ENCODE peak calls at places on chromosomes 7 and 10, in four cellular contexts. L, D, X and Z are unnamed samples.

GRCh38 chr7:107622429-107622828 is 38.2 kb upstream of the SLC26A4 start:
- DNase-seq in X (no peak), D (no peak), L (no peak), Z (no peak)

GRCh38 chr7:1591396-1591795 is 21.6 kb upstream of the PSMG3 start:
- DNase-seq in L (no peak), D (no peak), X (no peak), Z (no peak)

GRCh38 chr10:1404236-1404952 is 332.9 kb downstream of the ADARB2 start:
- DNase-seq in X (no peak), L (no peak), D (no peak), Z (no peak)

GRCh38 chr10:67815571-67816059 is 22.4 kb downstream of the DNAJC12 start:
- DNase-seq in X (no peak), D (no peak), L (no peak), Z (no peak)

GRCh38 chr7:102457352-102457924 is 7.2 kb downstream of the ALKBH4 start:
- DNase-seq in L (no peak), D (no peak), X (no peak), Z (no peak)

GRCh38 chr7:132422502-132423101 is 153.7 kb downstream of the PLXNA4 start:
- DNase-seq in D (no peak), X (no peak), L (no peak), Z (no peak)

GRCh38 chr7:21911341-21911875 is 34.3 kb downstream of the CDCA7L start:
- DNase-seq in L (no peak), X (no peak), D (no peak), Z (no peak)

GRCh38 chr7:129993275-129993674 is 40.5 kb upstream of the UBE2H start:
- DNase-seq in L (no peak), D (no peak), X (no peak), Z (peak)

GRCh38 chr7:131190581-131190980 is 137.1 kb upstream of the MKLN1 start:
- DNase-seq in L (no peak), D (no peak), X (no peak), Z (no peak)

GRCh38 chr10:24196426-24197039 is 12.4 kb upstream of the KIAA1217 start:
- DNase-seq in L (no peak), X (peak), D (peak), Z (peak)

GRCh38 chr7:123811056-123811455 is 33.9 kb upstream of the HYAL4 start:
- DNase-seq in L (no peak), X (no peak), D (no peak), Z (no peak)

GRCh38 chr10:104260775-104261115 is 6.1 kb downstream of the GSTO1 start:
- DNase-seq in X (no peak), L (no peak), D (no peak), Z (no peak)

GRCh38 chr10:7264313-7264741 is 146.5 kb downstream of the SFMBT2 start:
- DNase-seq in X (no peak), L (no peak), D (no peak), Z (no peak)

GRCh38 chr7:131861620-131862346 is 305.4 kb upstream of the PODXL start:
- DNase-seq in D (no peak), L (no peak), X (no peak), Z (no peak)

GRCh38 chr7:152076324-152076821 is 50.9 kb downstream of the GALNT11 start:
- DNase-seq in L (no peak), D (no peak), X (peak), Z (peak)

GRCh38 chr10:98815039-98815660 is 368.4 kb upstream of the HPS1 start:
- DNase-seq in D (no peak), X (no peak), L (no peak), Z (no peak)

GRCh38 chr7:151850484-151851159 is 26.3 kb downstream of the PRKAG2 start:
- DNase-seq in L (no peak), X (no peak), D (no peak), Z (no peak)

DNA sequence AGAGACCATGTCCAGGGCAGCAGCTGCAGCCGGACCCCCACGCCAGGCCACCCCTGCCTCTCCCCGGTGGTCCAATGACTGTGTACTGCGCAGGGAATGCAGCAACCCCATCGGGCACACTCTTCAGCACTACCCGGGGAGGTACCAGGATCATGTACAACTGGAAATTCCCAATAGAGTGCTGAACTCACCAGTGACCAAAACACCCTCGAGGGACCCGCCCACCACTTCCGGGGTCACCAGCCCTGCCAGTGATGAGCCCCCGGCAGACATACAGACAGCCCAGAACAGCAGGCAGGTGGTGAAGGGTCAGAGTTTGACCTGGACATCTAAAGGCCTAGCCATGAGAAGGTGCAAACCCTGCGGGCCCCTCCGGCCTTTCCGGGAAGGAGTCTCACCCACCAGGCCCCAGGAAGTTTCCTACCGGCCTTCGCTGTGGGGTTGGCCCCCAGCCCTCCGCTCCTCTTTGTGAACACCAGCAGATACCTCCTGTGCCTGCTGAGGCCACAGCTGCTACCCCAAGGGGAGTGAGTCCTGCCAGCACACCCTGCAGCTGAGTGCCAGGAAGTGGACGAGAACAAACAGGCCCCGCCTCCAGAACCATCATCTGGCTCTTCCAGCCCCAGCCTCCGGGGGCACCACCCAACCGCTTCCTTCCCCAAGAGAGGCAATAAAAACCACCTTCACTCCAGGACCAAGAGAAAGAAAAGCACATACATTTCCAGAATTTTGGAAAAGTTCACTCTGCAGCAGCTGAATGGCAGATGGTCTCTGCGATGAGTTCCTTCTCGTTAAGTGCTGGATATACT is 5.0 kb upstream of the ANKRD61 start:
- DNase-seq in X (no peak), D (peak), L (peak), Z (peak)
- TF ChIP-seq JUND in X (no peak), D (no peak), L (no peak), Z (no peak)

GRCh38 chr10:79446451-79447020 is 1.1 kb upstream of the ZCCHC24 start:
- DNase-seq in D (no peak), X (no peak), L (no peak), Z (peak)

GRCh38 chr10:79445708-79446450 is 455 bp upstream of the ZCCHC24 start:
- DNase-seq in D (peak), L (peak), X (peak), Z (peak)

GRCh38 chr10:79444243-79445119 is 943 bp downstream of the ZCCHC24 start:
- DNase-seq in X (no peak), L (no peak), D (no peak), Z (peak)

GRCh38 chr10:79443338-79444242 is 1.8 kb downstream of the ZCCHC24 start:
- DNase-seq in X (no peak), L (no peak), D (no peak), Z (no peak)

DNA sequence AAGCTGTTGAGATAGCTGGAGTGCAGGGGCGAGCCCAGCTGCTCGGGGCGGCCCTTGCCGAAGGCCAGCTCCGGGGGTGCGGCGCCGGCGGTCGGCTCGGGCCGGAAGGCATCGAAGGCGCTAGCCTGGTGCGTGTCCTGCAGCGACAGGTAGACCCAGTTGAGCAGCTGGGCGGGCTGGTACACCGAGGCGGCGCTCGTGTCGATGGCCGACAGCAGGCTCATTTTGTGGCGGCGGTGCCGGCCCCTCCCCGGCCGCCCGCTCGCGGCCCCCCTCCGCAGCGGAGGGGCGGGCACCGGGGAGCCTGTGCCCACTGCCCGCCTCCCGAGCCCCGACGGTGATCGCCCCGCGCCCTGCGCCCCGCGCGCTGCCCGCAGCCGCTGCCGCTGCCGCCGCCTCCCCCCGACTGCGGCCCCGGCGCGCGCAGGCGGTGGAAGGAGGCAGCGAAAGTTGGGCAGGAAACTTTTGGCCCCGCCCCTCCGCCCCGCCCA is at the start of gene ZCCHC24:
- DNase-seq in D (no peak), L (no peak), X (peak), Z (peak)
- TF ChIP-seq JUND in D (no peak), L (no peak), X (no peak), Z (no peak)

DNA sequence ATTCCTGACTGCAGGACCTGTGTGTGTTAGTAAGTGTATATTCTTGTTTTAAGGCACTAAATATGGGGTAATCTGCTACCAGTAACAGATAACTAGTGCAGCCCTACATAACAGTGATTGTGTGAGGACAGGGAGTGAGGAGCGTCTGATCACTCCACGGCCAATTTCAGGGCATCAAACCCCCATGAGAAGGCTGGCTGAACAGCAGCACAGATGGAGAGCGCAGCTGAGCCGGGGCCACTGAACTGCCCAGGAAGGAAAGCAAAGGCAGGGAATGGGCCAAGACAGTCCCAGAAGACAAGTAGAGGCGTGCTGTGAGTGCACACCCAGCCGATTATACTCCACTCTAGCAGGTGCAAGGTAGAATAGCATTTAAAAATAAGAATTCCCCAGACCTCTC is 157.1 kb upstream of the CHST15 start:
- DNase-seq in L (no peak), X (no peak), D (no peak), Z (no peak)
- TF ChIP-seq JUND in L (no peak), X (no peak), D (no peak), Z (no peak)

GRCh38 chr10:97686962-97687784 is at the start of gene AVPI1:
- DNase-seq in L (peak), D (peak), X (peak), Z (peak)

GRCh38 chr10:97686301-97686961 is 610 bp downstream of the AVPI1 start:
- DNase-seq in D (no peak), L (no peak), X (no peak), Z (no peak)

GRCh38 chr10:97687785-97688781 is 1.0 kb upstream of the AVPI1 start:
- DNase-seq in D (no peak), X (no peak), L (no peak), Z (no peak)

GRCh38 chr10:97690138-97690537 is 3.1 kb upstream of the AVPI1 start:
- DNase-seq in L (no peak), D (no peak), X (no peak), Z (no peak)

GRCh38 chr10:97689637-97690036 is 2.6 kb upstream of the AVPI1 start:
- DNase-seq in L (no peak), D (no peak), X (peak), Z (no peak)
- TF ChIP-seq JUND in L (no peak), D (no peak), X (no peak), Z (no peak)

GRCh38 chr7:95686109-95686508 is 86.2 kb upstream of the DYNC1I1 start:
- DNase-seq in L (no peak), D (no peak), X (peak), Z (no peak)

GRCh38 chr7:95682913-95683312 is 86.6 kb upstream of the PDK4 start:
- DNase-seq in X (no peak), D (no peak), L (no peak), Z (no peak)

GRCh38 chr7:95684505-95684904 is 87.8 kb upstream of the DYNC1I1 start:
- DNase-seq in L (no peak), X (no peak), D (no peak), Z (no peak)

GRCh38 chr7:95687759-95688343 is 84.5 kb upstream of the DYNC1I1 start:
- DNase-seq in D (no peak), L (no peak), X (peak), Z (no peak)

GRCh38 chr7:95684037-95684436 is 87.7 kb upstream of the PDK4 start:
- DNase-seq in D (no peak), L (no peak), X (peak), Z (no peak)
- TF ChIP-seq JUND in D (no peak), L (no peak), X (no peak), Z (no peak)

GRCh38 chr7:23210502-23210901 is 28.7 kb downstream of the NUP42 start:
- DNase-seq in X (no peak), L (no peak), D (no peak), Z (no peak)
- TF ChIP-seq JUND in X (no peak), L (no peak), D (no peak), Z (no peak)

DNA sequence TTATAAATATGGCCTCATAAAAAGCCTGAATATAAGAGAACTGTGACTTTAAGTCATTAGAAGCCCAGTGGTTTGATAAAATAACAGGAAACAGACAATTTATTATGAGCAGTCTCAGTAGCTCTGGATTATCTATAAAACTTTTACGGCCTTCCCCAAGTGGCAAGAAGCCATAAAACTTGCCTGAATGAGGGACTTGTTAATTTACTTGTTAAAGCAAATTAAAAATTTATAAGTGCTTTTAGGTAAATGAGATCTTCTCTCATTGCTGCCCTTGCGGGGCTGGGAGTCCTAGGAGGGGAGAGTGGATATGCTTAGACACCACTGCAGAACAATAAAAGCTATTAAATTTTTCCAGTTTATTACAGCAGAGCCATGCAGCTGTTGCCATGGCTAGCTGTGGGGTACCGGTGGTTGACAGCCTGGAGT is 499.9 kb downstream of the AUTS2 start:
- DNase-seq in D (no peak), L (no peak), X (no peak), Z (no peak)
- TF ChIP-seq JUND in D (no peak), L (no peak), X (no peak), Z (no peak)